ENCODE peak calls at places on chromosome 13, in four cellular contexts. C, Y, M and T are unnamed samples.

GRCh38 chr13:111342716-111343115 is 22.3 kb downstream of the TEX29 start:
- DNase-seq in C (no peak), Y (no peak), M (no peak), T (no peak)

GRCh38 chr13:111409413-111409812 is 89.0 kb downstream of the TEX29 start:
- DNase-seq in C (no peak), Y (no peak), M (no peak), T (no peak)

GRCh38 chr13:23956106-23956505 is 58.8 kb upstream of the C1QTNF9B start:
- DNase-seq in C (peak), Y (no peak), M (no peak), T (peak)

GRCh38 chr13:26721251-26721939 is 39.2 kb downstream of the GPR12 start:
- DNase-seq in C (peak), Y (no peak), M (no peak), T (no peak)

GRCh38 chr13:94128430-94128829 is 351.1 kb downstream of the DCT start:
- DNase-seq in C (no peak), Y (no peak), M (no peak), T (no peak)

GRCh38 chr13:30020726-30021312 is 170.4 kb upstream of the UBL3 start:
- DNase-seq in C (no peak), Y (no peak), M (no peak), T (peak)

GRCh38 chr13:33742321-33742720 is 75.6 kb upstream of the RFC3 start:
- DNase-seq in C (no peak), Y (no peak), M (no peak), T (no peak)

GRCh38 chr13:71067164-71067815 is 799.7 kb downstream of the DACH1 start:
- DNase-seq in C (peak), Y (no peak), M (peak), T (no peak)

GRCh38 chr13:32893176-32893575 is 123.0 kb upstream of the KL start:
- DNase-seq in C (no peak), Y (no peak), M (no peak), T (no peak)

GRCh38 chr13:33087790-33088189 is 71.6 kb downstream of the KL start:
- DNase-seq in C (no peak), Y (no peak), M (no peak), T (no peak)

GRCh38 chr13:50617134-50617721 is 226.3 kb downstream of the DLEU7 start:
- DNase-seq in C (peak), Y (no peak), M (no peak), T (peak)

GRCh38 chr13:100689191-100689590 is 14.6 kb upstream of the TMTC4 start:
- DNase-seq in C (no peak), Y (no peak), M (no peak), T (no peak)

GRCh38 chr13:43159007-43159406 is 135.6 kb downstream of the DNAJC15 start:
- DNase-seq in C (no peak), Y (no peak), M (no peak), T (peak)

GRCh38 chr13:18978447-18978846 is 203.2 kb downstream of the TUBA3C start:
- DNase-seq in C (no peak), Y (no peak), M (no peak), T (no peak)

GRCh38 chr13:100203696-100204367 is 114.9 kb downstream of the PCCA start:
- DNase-seq in C (no peak), Y (no peak), M (no peak), T (peak)

GRCh38 chr13:112531263-112531794 is 56.6 kb downstream of the TUBGCP3 start:
- DNase-seq in C (no peak), Y (no peak), M (no peak), T (no peak)

GRCh38 chr13:112245179-112245724 is 130.9 kb upstream of the SPACA7 start:
- DNase-seq in C (no peak), Y (no peak), M (no peak), T (no peak)

GRCh38 chr13:50891206-50891605 is 18.4 kb upstream of the RNASEH2B start:
- DNase-seq in C (no peak), Y (no peak), M (no peak), T (no peak)

GRCh38 chr13:25215253-25215575 is 43.1 kb upstream of the AMER2 start:
- DNase-seq in C (no peak), Y (no peak), M (no peak), T (no peak)

GRCh38 chr13:42392706-42393572 is 121.0 kb downstream of the AKAP11 start:
- DNase-seq in C (no peak), Y (no peak), M (no peak), T (no peak)

GRCh38 chr13:43785166-43785680 is 1.5 kb downstream of the ENOX1 start:
- DNase-seq in C (no peak), Y (no peak), M (no peak), T (peak)

GRCh38 chr13:24493356-24493755 is 19.2 kb downstream of the PARP4 start:
- DNase-seq in C (no peak), Y (no peak), M (no peak), T (no peak)

GRCh38 chr13:40328091-40328490 is 338.4 kb downstream of the FOXO1 start:
- DNase-seq in C (no peak), Y (no peak), M (no peak), T (no peak)

GRCh38 chr13:112730157-112730671 is 40.4 kb downstream of the ATP11A start:
- DNase-seq in C (no peak), Y (no peak), M (no peak), T (no peak)

GRCh38 chr13:54945978-54946377 is 1917.4 kb downstream of the OLFM4 start:
- DNase-seq in C (no peak), Y (no peak), M (no peak), T (no peak)

GRCh38 chr13:112583592-112584277 is 4.2 kb downstream of the TUBGCP3 start:
- DNase-seq in C (no peak), Y (no peak), M (no peak), T (no peak)

GRCh38 chr13:110410000-110410399 is 102.9 kb downstream of the COL4A2 start:
- DNase-seq in C (no peak), Y (no peak), M (no peak), T (no peak)

GRCh38 chr13:31982124-31982523 is 49.5 kb upstream of the FRY start:
- DNase-seq in C (no peak), Y (no peak), M (no peak), T (no peak)

GRCh38 chr13:21825801-21826200 is 154.9 kb downstream of the FGF9 start:
- DNase-seq in C (no peak), Y (no peak), M (no peak), T (peak)

GRCh38 chr13:33676045-33676699 is 141.8 kb upstream of the RFC3 start:
- DNase-seq in C (no peak), Y (no peak), M (peak), T (no peak)

GRCh38 chr13:46265292-46265691 is 53.6 kb downstream of the LRRC63 start:
- DNase-seq in C (no peak), Y (no peak), M (no peak), T (no peak)
- TF ChIP-seq CEBPB in C (no peak), Y (no peak), M (no peak), T (no peak)

DNA sequence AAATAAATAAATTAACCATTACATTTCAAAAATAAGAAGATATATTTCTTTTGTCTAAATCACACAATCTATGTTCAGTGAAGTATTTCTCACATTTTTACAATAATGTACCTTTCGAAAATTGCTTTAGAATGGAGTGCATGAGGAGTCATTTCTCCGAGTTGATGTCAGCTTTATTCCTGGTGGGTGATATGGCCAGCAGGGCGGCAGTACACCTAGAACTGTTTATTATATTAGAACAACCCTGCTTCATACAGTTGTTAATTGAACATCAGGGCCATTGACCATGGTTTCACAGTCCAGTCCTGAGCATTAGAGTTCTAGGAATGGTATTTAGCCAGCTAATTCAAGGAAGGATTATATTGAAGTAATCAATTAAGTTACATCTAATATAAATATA is 696.3 kb upstream of the SLC10A2 start:
- DNase-seq in C (no peak), Y (no peak), M (no peak), T (no peak)
- TF ChIP-seq POLR2A in C (no peak), Y (no peak), M (no peak), T (no peak)

DNA sequence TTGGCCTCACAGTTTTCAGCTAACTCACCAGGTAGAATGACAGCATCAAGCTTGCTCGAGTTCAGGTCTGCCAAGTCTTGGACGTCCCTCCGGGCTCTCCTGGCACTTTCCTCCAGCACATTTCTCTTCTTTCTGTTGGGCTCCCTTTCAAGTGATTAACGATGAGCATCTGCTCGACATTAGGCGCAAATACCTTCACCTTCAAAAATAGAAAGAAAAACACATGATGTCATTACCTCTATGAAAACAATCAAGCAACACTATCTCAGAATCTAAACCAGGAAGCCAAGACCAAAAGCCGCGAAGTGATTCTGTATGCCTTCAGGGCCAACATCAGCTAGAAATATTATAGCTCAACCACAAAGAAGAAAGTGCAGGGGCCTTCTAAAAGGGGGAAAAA is 15.4 kb upstream of the CLN5 start:
- DNase-seq in C (no peak), Y (no peak), M (no peak), T (no peak)
- TF ChIP-seq MAZ in C (no peak), Y (no peak), M (no peak), T (no peak)

GRCh38 chr13:72820156-72820897 is 38.4 kb downstream of the PIBF1 start:
- DNase-seq in C (no peak), Y (no peak), M (no peak), T (peak)
- TF ChIP-seq CEBPB in C (no peak), Y (no peak), M (no peak), T (no peak)

DNA sequence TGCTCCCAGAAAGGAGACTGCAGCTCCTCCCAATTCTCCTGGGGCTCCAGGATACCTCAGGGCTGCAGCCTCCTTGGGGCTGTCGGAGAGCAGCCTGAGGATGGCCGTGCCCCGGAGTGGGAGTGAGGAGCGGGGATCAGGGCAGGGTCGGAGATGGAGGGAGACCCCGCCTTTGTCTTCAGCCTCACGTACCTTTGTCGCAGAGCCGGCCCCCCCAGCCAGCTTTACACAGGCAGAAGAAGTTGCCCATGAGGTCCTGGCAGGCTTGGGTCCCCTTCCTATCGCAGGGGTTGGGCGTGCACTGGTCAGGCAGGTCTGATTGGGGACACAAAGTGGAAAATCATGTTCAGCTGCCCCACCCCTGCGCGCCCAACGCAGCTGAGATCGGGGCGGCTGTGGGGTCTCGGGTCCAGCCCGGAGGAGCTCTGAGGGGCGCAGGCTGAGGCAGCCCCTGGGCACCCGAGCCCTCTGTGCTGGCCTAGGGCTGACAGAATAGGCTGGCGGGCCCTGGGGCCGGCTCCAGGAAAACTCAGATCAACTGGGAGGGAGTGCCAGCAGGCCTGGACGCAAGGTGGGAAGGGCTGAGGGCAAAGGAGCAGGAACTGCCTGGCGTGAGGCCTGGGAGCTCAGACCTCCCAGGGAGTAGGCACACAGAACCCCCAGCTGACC is 24.2 kb downstream of the GAS6 start:
- DNase-seq in C (no peak), Y (no peak), M (no peak), T (no peak)
- TF ChIP-seq POLR2A in C (no peak), Y (no peak), M (no peak), T (no peak)

GRCh38 chr13:75279834-75280369 is 202.1 kb downstream of the TBC1D4 start:
- DNase-seq in C (no peak), Y (no peak), M (peak), T (no peak)
- TF ChIP-seq MAZ in C (no peak), Y (no peak), M (no peak), T (no peak)